ENCODE peak calls at places on chromosomes 1 and 21, in six cellular contexts. Z is PC-3; R is tibial artery; F is CD8-positive, alpha-beta T cell; W is body of pancreas; B is stomach. K is an unnamed sample.

GRCh38 chr1:231667883-231668506 is 41.4 kb downstream of the DISC1 start:
- DNase-seq in Z (no peak), R (no peak), F (no peak), W (no peak), B (no peak), K (no peak)

GRCh38 chr1:31215083-31215570 is 24.6 kb downstream of the NKAIN1 start:
- DNase-seq in Z (no peak), R (no peak), F (no peak), W (no peak), B (no peak), K (no peak)

GRCh38 chr1:18104546-18105100 is 3.0 kb upstream of the IGSF21 start:
- DNase-seq in Z (no peak), R (no peak), F (no peak), W (no peak), B (no peak), K (no peak)

GRCh38 chr1:214102907-214103306 is 115.1 kb downstream of the PROX1 start:
- DNase-seq in Z (peak), R (no peak), F (no peak), W (no peak), B (no peak), K (no peak)

GRCh38 chr21:42248783-42249597 is 30.1 kb downstream of the ABCG1 start:
- DNase-seq in Z (no peak), R (no peak), F (no peak), W (no peak), B (no peak), K (no peak)

GRCh38 chr21:37535130-37535529 is 168.6 kb downstream of the DYRK1A start:
- DNase-seq in Z (no peak), R (no peak), F (no peak), W (no peak), B (no peak), K (no peak)

GRCh38 chr1:209403921-209404320 is 179.6 kb upstream of the CAMK1G start:
- DNase-seq in Z (peak), R (no peak), F (no peak), W (no peak), B (no peak), K (no peak)

GRCh38 chr1:61083799-61084385 is 1.5 kb downstream of the NFIA start:
- DNase-seq in Z (peak), R (no peak), F (no peak), W (no peak), B (no peak), K (no peak)

GRCh38 chr21:45644041-45644906 is 749 bp downstream of the PCBP3 start:
- DNase-seq in Z (peak), R (no peak), F (no peak), W (no peak), B (no peak), K (no peak)

GRCh38 chr1:226009650-226010044 is 10.5 kb upstream of the SDE2 start:
- DNase-seq in Z (no peak), R (no peak), F (no peak), W (no peak), B (no peak), K (no peak)

GRCh38 chr1:145992958-145993617 is 3.3 kb downstream of the TXNIP start:
- DNase-seq in Z (no peak), R (no peak), F (no peak), W (no peak), B (no peak), K (no peak)

GRCh38 chr1:101111461-101111860 is 85.9 kb upstream of the DPH5 start:
- DNase-seq in Z (no peak), R (no peak), F (no peak), W (no peak), B (no peak), K (no peak)

GRCh38 chr1:47703981-47704596 is 266.2 kb downstream of the FOXD2 start:
- DNase-seq in Z (peak), R (no peak), F (no peak), W (no peak), B (no peak), K (no peak)

GRCh38 chr1:181083842-181084605 is 4.5 kb upstream of the IER5 start:
- DNase-seq in Z (peak), R (peak), F (peak), W (peak), B (peak), K (peak)

GRCh38 chr1:148166558-148167492 is 14.7 kb upstream of the NBPF11 start:
- DNase-seq in Z (peak), R (no peak), F (no peak), W (no peak), B (no peak), K (no peak)

GRCh38 chr1:202958544-202959275 is 598 bp upstream of the ADIPOR1 start:
- DNase-seq in Z (no peak), R (no peak), F (peak), W (no peak), B (no peak), K (no peak)

GRCh38 chr1:156808186-156809030 is 8.2 kb downstream of the SH2D2A start:
- DNase-seq in Z (no peak), R (peak), F (no peak), W (no peak), B (no peak), K (no peak)

GRCh38 chr1:20552728-20553571 is 577 bp downstream of the FAM43B start:
- DNase-seq in Z (peak), R (no peak), F (no peak), W (no peak), B (no peak), K (no peak)

GRCh38 chr1:116334868-116335649 is 38.0 kb upstream of the ATP1A1 start:
- DNase-seq in Z (no peak), R (no peak), F (no peak), W (no peak), B (no peak), K (no peak)

GRCh38 chr21:41703857-41704501 is 62.9 kb downstream of the RIPK4 start:
- DNase-seq in Z (peak), R (no peak), F (no peak), W (peak), B (peak), K (no peak)

GRCh38 chr1:193703655-193704054 is 517.2 kb upstream of the B3GALT2 start:
- DNase-seq in Z (no peak), R (no peak), F (no peak), W (no peak), B (no peak), K (no peak)

GRCh38 chr1:91805343-91805801 is 80.6 kb downstream of the TGFBR3 start:
- DNase-seq in Z (no peak), R (no peak), F (no peak), W (peak), B (no peak), K (no peak)

GRCh38 chr1:155970531-155971167 is 7.7 kb downstream of the ARHGEF2 start:
- DNase-seq in Z (no peak), R (peak), F (no peak), W (no peak), B (peak), K (peak)

GRCh38 chr1:34787461-34788420 is 5.1 kb upstream of the GJA4 start:
- DNase-seq in Z (no peak), R (peak), F (no peak), W (no peak), B (no peak), K (no peak)

GRCh38 chr1:158434755-158435154 is 8.7 kb upstream of the OR10K2 start:
- DNase-seq in Z (no peak), R (no peak), F (no peak), W (no peak), B (no peak), K (no peak)

GRCh38 chr21:19993186-19993711 is 1005.0 kb upstream of the NCAM2 start:
- DNase-seq in Z (no peak), R (no peak), F (no peak), W (no peak), B (no peak), K (no peak)

GRCh38 chr21:21148009-21148408 is 149.8 kb downstream of the NCAM2 start:
- DNase-seq in Z (no peak), R (no peak), F (no peak), W (no peak), B (no peak), K (no peak)

GRCh38 chr1:153670257-153670858 is 435 bp downstream of the ILF2 start:
- DNase-seq in Z (no peak), R (peak), F (no peak), W (no peak), B (no peak), K (peak)

GRCh38 chr1:36703526-36704208 is 221.0 kb upstream of the CSF3R start:
- DNase-seq in Z (peak), R (peak), F (peak), W (peak), B (peak), K (peak)

GRCh38 chr1:68180441-68181164 is 51.7 kb downstream of the WLS start:
- DNase-seq in Z (no peak), R (no peak), F (no peak), W (no peak), B (no peak), K (no peak)

GRCh38 chr21:29148535-29148934 is 18.1 kb downstream of the MAP3K7CL start:
- DNase-seq in Z (no peak), R (no peak), F (no peak), W (no peak), B (no peak), K (no peak)

GRCh38 chr1:27137022-27137542 is 17.8 kb downstream of the SLC9A1 start:
- DNase-seq in Z (no peak), R (no peak), F (peak), W (no peak), B (peak), K (peak)

GRCh38 chr21:18147678-18148077 is 97.0 kb upstream of the CHODL start:
- DNase-seq in Z (peak), R (no peak), F (no peak), W (no peak), B (no peak), K (no peak)

GRCh38 chr1:153475282-153475681 is 14.8 kb upstream of the S100A7 start:
- DNase-seq in Z (no peak), R (no peak), F (no peak), W (no peak), B (no peak), K (no peak)

GRCh38 chr1:181423301-181423918 is 59.9 kb upstream of the CACNA1E start:
- DNase-seq in Z (peak), R (no peak), F (peak), W (peak), B (peak), K (no peak)

GRCh38 chr1:110918016-110918415 is 45.1 kb downstream of the CD53 start:
- DNase-seq in Z (no peak), R (no peak), F (no peak), W (no peak), B (no peak), K (no peak)

GRCh38 chr1:235100124-235100801 is 28.4 kb downstream of the TOMM20 start:
- DNase-seq in Z (no peak), R (no peak), F (no peak), W (no peak), B (no peak), K (no peak)

GRCh38 chr1:235098991-235099390 is 29.6 kb downstream of the TOMM20 start:
- DNase-seq in Z (no peak), R (no peak), F (no peak), W (no peak), B (no peak), K (no peak)

GRCh38 chr1:235101558-235102258 is 26.9 kb downstream of the TOMM20 start:
- DNase-seq in Z (no peak), R (no peak), F (no peak), W (no peak), B (no peak), K (no peak)

GRCh38 chr1:235095938-235096562 is 32.6 kb downstream of the TOMM20 start:
- DNase-seq in Z (no peak), R (no peak), F (no peak), W (no peak), B (no peak), K (no peak)

GRCh38 chr1:235098547-235098946 is 30.1 kb downstream of the TOMM20 start:
- DNase-seq in Z (no peak), R (no peak), F (no peak), W (no peak), B (no peak), K (no peak)
- H3K4me3 ChIP-seq in Z (no peak), R (no peak), F (no peak), W (no peak), B (no peak), K (no peak)

GRCh38 chr1:33366766-33367487 is 46.0 kb upstream of the A3GALT2 start:
- DNase-seq in Z (no peak), R (no peak), F (no peak), W (no peak), B (no peak), K (no peak)
- H3K27ac ChIP-seq in Z (no peak), R (peak), F (no peak), W (no peak), B (peak), K (no peak)

GRCh38 chr1:53825306-53825705 is 12.8 kb downstream of the NDC1 start:
- DNase-seq in Z (no peak), R (no peak), F (no peak), W (no peak), B (no peak), K (no peak)

GRCh38 chr1:53826367-53826766 is 11.7 kb downstream of the NDC1 start:
- DNase-seq in Z (no peak), R (no peak), F (no peak), W (no peak), B (no peak), K (no peak)

GRCh38 chr1:53819387-53819786 is 18.7 kb downstream of the NDC1 start:
- DNase-seq in Z (no peak), R (no peak), F (no peak), W (no peak), B (no peak), K (no peak)

GRCh38 chr1:53822931-53823330 is 15.2 kb downstream of the NDC1 start:
- DNase-seq in Z (no peak), R (no peak), F (no peak), W (no peak), B (no peak), K (no peak)

DNA sequence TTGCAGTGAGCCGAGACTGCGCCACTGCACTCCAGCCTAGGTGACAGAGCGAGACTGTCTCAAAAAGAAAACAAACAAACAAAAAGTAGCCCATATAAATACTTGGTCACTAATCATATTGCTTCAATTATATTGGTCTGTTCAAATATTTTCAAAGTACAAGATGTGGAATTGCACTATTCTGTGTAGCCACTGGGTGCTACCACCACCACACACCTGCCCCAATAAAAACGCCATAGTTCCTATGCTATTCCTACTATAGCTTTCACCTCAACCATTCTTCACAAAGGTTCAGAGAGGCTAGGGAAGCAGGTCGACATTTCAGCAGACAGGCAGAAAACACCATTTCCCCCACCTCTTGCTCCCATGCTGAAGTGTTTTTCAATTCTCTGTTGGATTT is 16.7 kb downstream of the NDC1 start:
- DNase-seq in Z (no peak), R (no peak), F (no peak), W (no peak), B (no peak), K (no peak)
- TF ChIP-seq CTCF in Z (peak), R (no peak), F (no peak), W (no peak), B (no peak), K (no peak)

GRCh38 chr1:170162385-170163226 is 16.8 kb downstream of the NTMT2 start:
- DNase-seq in Z (peak), R (peak), F (no peak), W (no peak), B (no peak), K (no peak)

GRCh38 chr1:170166518-170167180 is 20.9 kb downstream of the NTMT2 start:
- DNase-seq in Z (no peak), R (no peak), F (no peak), W (no peak), B (no peak), K (no peak)

GRCh38 chr1:170164103-170164763 is 18.5 kb downstream of the NTMT2 start:
- DNase-seq in Z (no peak), R (no peak), F (no peak), W (no peak), B (no peak), K (no peak)

DNA sequence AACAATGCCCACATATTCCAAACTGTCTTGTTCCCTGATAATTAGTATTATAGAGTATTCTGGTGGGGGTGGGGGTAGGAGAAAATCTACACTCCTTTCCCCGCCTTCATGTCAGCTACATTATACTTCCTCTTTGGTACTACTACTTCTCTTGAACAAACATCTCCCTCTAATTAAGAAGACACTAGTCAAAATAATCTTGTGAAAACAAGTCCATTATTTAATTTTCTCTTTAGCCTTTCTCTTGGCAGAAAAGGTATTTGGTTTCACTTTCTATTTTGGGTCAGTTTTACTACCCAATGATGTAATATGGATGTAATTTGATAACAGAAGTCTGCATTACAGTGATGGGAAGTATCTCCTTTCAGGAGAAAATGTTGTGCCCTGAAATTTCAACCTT is 22.5 kb downstream of the NTMT2 start:
- DNase-seq in Z (peak), R (no peak), F (no peak), W (no peak), B (no peak), K (no peak)
- H3K4me3 ChIP-seq in Z (no peak), R (no peak), F (no peak), W (no peak), B (no peak), K (no peak)

DNA sequence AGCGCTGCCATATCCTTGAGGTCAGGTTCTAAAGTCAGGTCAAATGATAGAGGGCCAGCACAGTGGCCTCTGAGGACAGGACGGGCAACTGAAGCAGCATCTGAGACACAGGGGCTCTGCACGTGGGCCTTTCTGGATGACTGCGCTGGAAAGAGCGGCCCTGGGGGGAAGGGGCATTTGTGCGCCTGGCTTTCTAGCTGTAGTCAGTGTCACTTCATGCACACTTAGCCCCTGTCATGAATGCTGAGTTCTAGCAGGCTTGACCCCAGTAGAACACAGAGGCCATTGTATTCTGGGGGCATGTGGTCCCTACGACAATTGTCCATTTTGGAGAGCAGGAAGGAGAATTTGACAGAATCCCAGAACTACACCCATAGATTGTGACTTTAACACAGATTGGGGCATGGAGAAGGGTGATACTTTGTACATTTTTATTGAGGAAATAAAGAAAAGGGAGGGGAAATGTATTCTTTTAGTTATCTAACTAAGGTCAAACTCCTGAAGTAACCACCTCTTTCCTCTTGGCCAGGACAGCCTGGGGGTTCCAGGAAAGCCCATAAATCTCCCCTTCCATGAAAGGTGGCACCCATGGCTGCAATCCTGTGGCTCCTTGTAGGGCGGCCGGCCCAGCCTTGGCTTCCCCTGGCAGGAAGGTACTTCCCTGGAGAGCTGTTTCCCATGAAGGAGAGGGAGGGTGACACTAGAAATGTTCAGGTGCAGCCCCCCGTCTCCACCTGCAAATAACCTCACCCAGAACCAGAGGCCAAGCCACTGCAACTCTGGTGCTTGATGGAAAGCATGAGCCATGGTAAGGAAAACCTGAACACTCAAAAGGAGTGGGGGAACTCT is 34.4 kb downstream of the NTPCR start:
- DNase-seq in Z (no peak), R (no peak), F (peak), W (no peak), B (no peak), K (no peak)
- H3K27ac ChIP-seq in Z (no peak), R (no peak), F (no peak), W (no peak), B (no peak), K (no peak)

GRCh38 chr1:77659879-77660593 is 22.4 kb downstream of the ZZZ3 start:
- DNase-seq in Z (no peak), R (no peak), F (no peak), W (no peak), B (no peak), K (no peak)
- TF ChIP-seq CTCF in Z (no peak), R (no peak), F (no peak), W (no peak), B (no peak), K (no peak)

DNA sequence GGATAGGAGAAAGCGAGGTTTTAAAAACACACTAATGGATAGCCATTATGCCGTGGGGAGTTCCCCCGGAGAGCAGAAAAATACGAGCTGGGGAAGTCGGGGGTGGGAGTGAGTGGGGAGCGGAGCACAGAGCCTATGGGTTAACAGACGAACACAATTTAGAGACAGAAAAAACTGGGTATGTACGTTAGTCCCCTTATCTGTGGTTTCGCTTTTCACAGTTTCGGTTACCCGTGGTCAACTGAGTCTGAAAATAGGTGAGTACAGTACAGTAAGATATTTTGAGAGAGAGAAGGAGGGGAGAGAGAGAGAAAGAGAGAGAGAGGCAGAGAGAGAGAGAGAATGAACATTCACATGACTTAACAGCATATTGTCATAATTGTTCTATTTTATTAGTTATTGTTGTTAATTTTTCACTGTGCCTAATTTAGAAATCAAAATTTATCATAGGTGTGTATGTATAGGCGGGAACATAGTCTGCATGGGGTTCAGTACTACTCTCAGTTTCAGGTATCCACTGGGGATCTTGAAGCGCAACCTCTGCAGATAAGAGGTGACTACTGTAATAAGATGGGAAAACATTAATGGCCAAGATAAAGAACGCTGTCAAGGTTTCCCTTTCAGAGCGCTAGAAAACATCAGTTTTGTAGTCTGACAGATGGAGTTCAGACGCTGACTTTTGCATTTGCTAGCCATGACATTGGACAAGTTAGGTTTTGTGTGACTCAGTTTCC is 125.6 kb upstream of the LMO4 start:
- DNase-seq in Z (no peak), R (no peak), F (no peak), W (no peak), B (no peak), K (no peak)
- H3K4me3 ChIP-seq in Z (no peak), R (no peak), F (no peak), W (no peak), B (peak), K (no peak)